ENCODE peak calls at places on chromosomes 2 and 18, in seven cellular contexts. G, S, W, J, D, U and B are unnamed samples.

GRCh38 chr2:202172439-202173191 is 65.8 kb downstream of the SUMO1 start:
- DNase-seq in G (no peak), S (no peak), W (no peak), J (no peak), D (no peak), U (no peak), B (no peak)

GRCh38 chr2:180359522-180360282 is 352.6 kb upstream of the CWC22 start:
- DNase-seq in G (peak; percentile 90), S (no peak), W (peak; percentile 58), J (peak; percentile 37), D (peak; percentile 10), U (no peak), B (no peak)

GRCh38 chr18:49625021-49625691 is 63.3 kb downstream of the LIPG start:
- DNase-seq in G (no peak), S (no peak), W (no peak), J (no peak), D (no peak), U (no peak), B (no peak)

GRCh38 chr2:14137643-14138042 is 494.9 kb upstream of the LRATD1 start:
- DNase-seq in G (no peak), S (no peak), W (no peak), J (no peak), D (peak; percentile 54), U (peak; percentile 33), B (no peak)

GRCh38 chr2:105407946-105408743 is 9.3 kb upstream of the FHL2 start:
- DNase-seq in G (peak; percentile 62), S (no peak), W (no peak), J (no peak), D (no peak), U (no peak), B (no peak)

GRCh38 chr2:75548036-75548573 is 12.6 kb downstream of the EVA1A start:
- DNase-seq in G (no peak), S (no peak), W (no peak), J (no peak), D (no peak), U (no peak), B (no peak)

GRCh38 chr2:230713331-230714121 is 884 bp downstream of the CAB39 start:
- DNase-seq in G (peak; percentile 60), S (peak; percentile 34), W (peak; percentile 76), J (peak; percentile 90), D (peak; percentile 54), U (peak; percentile 67), B (no peak)

GRCh38 chr2:179951680-179952079 is 55.4 kb downstream of the CWC22 start:
- DNase-seq in G (no peak), S (no peak), W (no peak), J (no peak), D (no peak), U (no peak), B (no peak)

GRCh38 chr18:65749881-65750280 is 931 bp upstream of the CDH7 start:
- DNase-seq in G (no peak), S (no peak), W (no peak), J (no peak), D (peak; percentile 21), U (no peak), B (no peak)

GRCh38 chr2:54657664-54658083 is 65.8 kb upstream of the EML6 start:
- DNase-seq in G (no peak), S (peak; percentile 59), W (peak; percentile 70), J (no peak), D (peak; percentile 79), U (peak; percentile 56), B (no peak)

GRCh38 chr2:71347517-71347916 is 15.9 kb downstream of the ZNF638 start:
- DNase-seq in G (peak; percentile 7), S (no peak), W (no peak), J (no peak), D (peak; percentile 45), U (peak; percentile 57), B (no peak)

GRCh38 chr2:140542627-140543026 is 1588.2 kb downstream of the LRP1B start:
- DNase-seq in G (no peak), S (no peak), W (no peak), J (no peak), D (no peak), U (no peak), B (no peak)

GRCh38 chr2:19787134-19787533 is 114.6 kb downstream of the TTC32 start:
- DNase-seq in G (no peak), S (no peak), W (no peak), J (no peak), D (peak; percentile 19), U (no peak), B (no peak)

GRCh38 chr2:70994055-70994444 is 623 bp downstream of the TEX261 start:
- DNase-seq in G (no peak), S (no peak), W (no peak), J (no peak), D (peak; percentile 17), U (no peak), B (no peak)

GRCh38 chr2:179340678-179341077 is 76.0 kb upstream of the SESTD1 start:
- DNase-seq in G (peak; percentile 30), S (no peak), W (no peak), J (no peak), D (peak; percentile 55), U (peak; percentile 43), B (no peak)

GRCh38 chr2:180385601-180386201 is 378.6 kb upstream of the CWC22 start:
- DNase-seq in G (peak; percentile 55), S (no peak), W (no peak), J (no peak), D (no peak), U (no peak), B (no peak)

GRCh38 chr18:75257596-75257995 is 47.0 kb downstream of the TSHZ1 start:
- DNase-seq in G (no peak), S (no peak), W (no peak), J (no peak), D (no peak), U (no peak), B (no peak)

GRCh38 chr2:124186801-124187200 is 161.7 kb downstream of the CNTNAP5 start:
- DNase-seq in G (no peak), S (no peak), W (no peak), J (no peak), D (peak; percentile 20), U (no peak), B (no peak)

GRCh38 chr2:222810044-222810443 is 50.8 kb upstream of the ACSL3 start:
- DNase-seq in G (peak; percentile 68), S (no peak), W (no peak), J (no peak), D (no peak), U (no peak), B (no peak)

GRCh38 chr2:5520352-5520996 is 171.7 kb upstream of the SOX11 start:
- DNase-seq in G (no peak), S (peak; percentile 32), W (no peak), J (no peak), D (no peak), U (peak; percentile 88), B (no peak)

GRCh38 chr2:65056990-65057375 is 767 bp downstream of the CEP68 start:
- DNase-seq in G (no peak), S (no peak), W (no peak), J (no peak), D (no peak), U (no peak), B (no peak)

GRCh38 chr2:216033403-216033802 is 20.1 kb upstream of the MREG start:
- DNase-seq in G (no peak), S (no peak), W (no peak), J (no peak), D (no peak), U (no peak), B (no peak)
- TF ChIP-seq CTCF in G (no peak), S (no peak), W (no peak), J (no peak), D (no peak), U (no peak), B (no peak)

DNA sequence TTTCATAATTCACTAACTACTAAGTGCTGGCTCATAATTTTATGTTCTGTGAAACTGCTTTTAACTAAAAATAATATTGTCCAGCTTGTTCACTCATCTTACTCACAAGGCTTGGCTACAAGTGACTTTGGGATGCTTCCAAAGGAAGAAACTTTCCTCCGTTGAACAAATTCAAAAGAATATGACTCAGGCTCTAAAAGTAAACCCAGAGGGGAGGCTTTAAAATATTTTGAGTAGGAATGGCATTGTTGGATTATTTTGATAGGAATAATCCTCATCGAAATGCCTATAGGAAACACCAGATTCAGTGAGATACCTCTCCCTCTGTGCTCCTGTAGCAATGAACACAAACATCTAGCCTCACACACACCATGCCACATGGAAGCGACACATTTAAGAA is 25.2 kb upstream of the TLK1 start:
- DNase-seq in G (no peak), S (no peak), W (no peak), J (no peak), D (no peak), U (no peak), B (no peak)
- H3K4me3 ChIP-seq in G (no peak overlapping the region), S (no peak overlapping the region), W (no peak overlapping the region), J (no peak overlapping the region), D (no peak overlapping the region), U (no peak overlapping the region), B (no peak overlapping the region)

GRCh38 chr2:166573393-166573792 is 79.3 kb upstream of the SCN7A start:
- DNase-seq in G (no peak), S (no peak), W (no peak), J (no peak), D (peak; percentile 63), U (peak; percentile 14), B (no peak)
- H3K27ac ChIP-seq in G (no peak overlapping the region), S (no peak overlapping the region), W (no peak overlapping the region), J (no peak overlapping the region), D (no peak overlapping the region), U (no peak overlapping the region), B (no peak overlapping the region)

GRCh38 chr2:60470340-60470739 is 83.1 kb downstream of the BCL11A start:
- DNase-seq in G (no peak), S (no peak), W (no peak), J (no peak), D (no peak), U (peak; percentile 33), B (no peak)
- TF ChIP-seq CTCF in G (no peak), S (no peak), W (no peak), J (no peak), D (no peak), U (no peak), B (no peak)

GRCh38 chr2:171387052-171387451 is 46.7 kb downstream of the METTL8 start:
- DNase-seq in G (no peak), S (no peak), W (no peak), J (no peak), D (peak; percentile 18), U (no peak), B (no peak)
- H3K4me3 ChIP-seq in G (no peak overlapping the region), S (no peak overlapping the region), W (no peak overlapping the region), J (no peak overlapping the region), D (peak overlapping the region; percentile 35), U (no peak overlapping the region), B (no peak overlapping the region)

DNA sequence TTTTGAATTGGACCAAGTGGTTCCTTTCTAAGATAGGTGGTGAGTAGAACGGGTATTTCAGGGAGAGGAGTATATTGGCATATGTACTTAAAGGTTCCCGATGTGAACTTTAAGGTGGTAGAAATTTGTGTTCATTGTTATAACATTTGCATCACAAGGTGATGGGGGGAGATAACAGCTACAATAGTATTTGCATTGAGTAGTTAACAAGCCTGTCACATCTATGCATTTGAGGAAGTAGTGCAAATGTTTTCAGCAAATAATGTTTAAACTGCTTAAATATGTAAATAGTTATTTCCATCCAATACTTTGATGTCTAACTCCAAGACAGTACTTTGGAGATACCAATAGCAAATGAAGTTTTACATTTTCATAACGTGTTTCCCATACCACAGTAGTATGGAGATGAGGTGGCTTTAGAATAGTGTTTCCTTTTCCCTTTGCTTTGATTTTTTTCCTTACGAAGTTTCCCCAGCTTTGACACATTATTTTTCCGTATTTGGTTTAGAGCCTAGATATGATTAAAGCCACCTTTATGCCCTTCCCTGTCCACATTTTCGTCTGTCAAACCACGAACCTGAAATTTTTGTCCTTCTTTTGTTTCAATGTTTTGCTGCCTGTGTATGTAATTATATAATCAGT is 46.6 kb downstream of the VAPA start:
- DNase-seq in G (no peak), S (no peak), W (no peak), J (no peak), D (no peak), U (no peak), B (no peak)
- H3K27ac ChIP-seq in G (no peak overlapping the region), S (no peak overlapping the region), W (no peak overlapping the region), J (no peak overlapping the region), D (no peak overlapping the region), U (no peak overlapping the region), B (no peak overlapping the region)